ENCODE peak calls at places on chromosome 10, in seven cellular contexts. One of them, this sample, is unnamed.

GRCh38 chr10:71635251-71635866 is 84.2 kb downstream of the C10orf105 start:
- DNase-seq in heart left ventricle: no peak
- DNase-seq in cardiac muscle cell: no peak
- DNase-seq in T-cell: no peak
- DNase-seq in CD4-positive, alpha-beta memory T cell: no peak
- DNase-seq in SHP77 treated with DMSO at 0.1 percent for 48 hours: no peak
- DNase-seq in Kasumi-1: no peak
- DNase-seq in this sample: no peak

GRCh38 chr10:91700788-91701444 is 68.0 kb upstream of the PPP1R3C start:
- DNase-seq in heart left ventricle: no peak
- DNase-seq in cardiac muscle cell: peak
- DNase-seq in T-cell: no peak
- DNase-seq in CD4-positive, alpha-beta memory T cell: no peak
- DNase-seq in SHP77 treated with DMSO at 0.1 percent for 48 hours: no peak
- DNase-seq in Kasumi-1: no peak
- DNase-seq in this sample: no peak

GRCh38 chr10:48523820-48524758 is 80.8 kb downstream of the ARHGAP22 start:
- DNase-seq in heart left ventricle: no peak
- DNase-seq in cardiac muscle cell: peak
- DNase-seq in T-cell: no peak
- DNase-seq in CD4-positive, alpha-beta memory T cell: no peak
- DNase-seq in SHP77 treated with DMSO at 0.1 percent for 48 hours: no peak
- DNase-seq in Kasumi-1: peak
- DNase-seq in this sample: no peak

GRCh38 chr10:12594448-12594944 is 245.1 kb downstream of the CAMK1D start:
- DNase-seq in heart left ventricle: no peak
- DNase-seq in cardiac muscle cell: no peak
- DNase-seq in T-cell: peak
- DNase-seq in CD4-positive, alpha-beta memory T cell: peak
- DNase-seq in SHP77 treated with DMSO at 0.1 percent for 48 hours: no peak
- DNase-seq in Kasumi-1: no peak
- DNase-seq in this sample: no peak

GRCh38 chr10:91335147-91335546 is 75.0 kb upstream of the HECTD2 start:
- DNase-seq in heart left ventricle: no peak
- DNase-seq in cardiac muscle cell: no peak
- DNase-seq in T-cell: no peak
- DNase-seq in CD4-positive, alpha-beta memory T cell: no peak
- DNase-seq in SHP77 treated with DMSO at 0.1 percent for 48 hours: no peak
- DNase-seq in Kasumi-1: no peak
- DNase-seq in this sample: no peak

GRCh38 chr10:76644481-76644880 is 993.1 kb downstream of the KCNMA1 start:
- DNase-seq in heart left ventricle: no peak
- DNase-seq in cardiac muscle cell: no peak
- DNase-seq in T-cell: no peak
- DNase-seq in CD4-positive, alpha-beta memory T cell: no peak
- DNase-seq in SHP77 treated with DMSO at 0.1 percent for 48 hours: no peak
- DNase-seq in Kasumi-1: no peak
- DNase-seq in this sample: no peak

GRCh38 chr10:32065871-32066270 is 9.6 kb upstream of the KIF5B start:
- DNase-seq in heart left ventricle: no peak
- DNase-seq in cardiac muscle cell: peak
- DNase-seq in T-cell: no peak
- DNase-seq in CD4-positive, alpha-beta memory T cell: no peak
- DNase-seq in SHP77 treated with DMSO at 0.1 percent for 48 hours: no peak
- DNase-seq in Kasumi-1: peak
- DNase-seq in this sample: no peak

GRCh38 chr10:28241766-28242399 is 61.0 kb downstream of the MPP7 start:
- DNase-seq in heart left ventricle: no peak
- DNase-seq in cardiac muscle cell: peak
- DNase-seq in T-cell: peak
- DNase-seq in CD4-positive, alpha-beta memory T cell: peak
- DNase-seq in SHP77 treated with DMSO at 0.1 percent for 48 hours: no peak
- DNase-seq in Kasumi-1: peak
- DNase-seq in this sample: peak

GRCh38 chr10:48465860-48466521 is 138.9 kb downstream of the ARHGAP22 start:
- DNase-seq in heart left ventricle: no peak
- DNase-seq in cardiac muscle cell: no peak
- DNase-seq in T-cell: no peak
- DNase-seq in CD4-positive, alpha-beta memory T cell: no peak
- DNase-seq in SHP77 treated with DMSO at 0.1 percent for 48 hours: no peak
- DNase-seq in Kasumi-1: no peak
- DNase-seq in this sample: no peak

GRCh38 chr10:80474597-80474910 is 20.4 kb downstream of the TSPAN14 start:
- DNase-seq in heart left ventricle: no peak
- DNase-seq in cardiac muscle cell: no peak
- DNase-seq in T-cell: no peak
- DNase-seq in CD4-positive, alpha-beta memory T cell: no peak
- DNase-seq in SHP77 treated with DMSO at 0.1 percent for 48 hours: no peak
- DNase-seq in Kasumi-1: no peak
- DNase-seq in this sample: no peak

GRCh38 chr10:130727766-130728490 is 583.6 kb downstream of the TCERG1L start:
- DNase-seq in heart left ventricle: no peak
- DNase-seq in cardiac muscle cell: no peak
- DNase-seq in T-cell: no peak
- DNase-seq in CD4-positive, alpha-beta memory T cell: no peak
- DNase-seq in SHP77 treated with DMSO at 0.1 percent for 48 hours: no peak
- DNase-seq in Kasumi-1: no peak
- DNase-seq in this sample: no peak

GRCh38 chr10:90799172-90799571 is 58.7 kb downstream of the HTR7 start:
- DNase-seq in heart left ventricle: no peak
- DNase-seq in cardiac muscle cell: no peak
- DNase-seq in T-cell: no peak
- DNase-seq in CD4-positive, alpha-beta memory T cell: no peak
- DNase-seq in SHP77 treated with DMSO at 0.1 percent for 48 hours: no peak
- DNase-seq in Kasumi-1: no peak
- DNase-seq in this sample: no peak

GRCh38 chr10:30189254-30189583 is 129.8 kb upstream of the JCAD start:
- DNase-seq in heart left ventricle: no peak
- DNase-seq in cardiac muscle cell: no peak
- DNase-seq in T-cell: no peak
- DNase-seq in CD4-positive, alpha-beta memory T cell: no peak
- DNase-seq in SHP77 treated with DMSO at 0.1 percent for 48 hours: no peak
- DNase-seq in Kasumi-1: no peak
- DNase-seq in this sample: no peak

GRCh38 chr10:71010730-71011129 is 122.4 kb upstream of the PCBD1 start:
- DNase-seq in heart left ventricle: peak
- DNase-seq in cardiac muscle cell: no peak
- DNase-seq in T-cell: no peak
- DNase-seq in CD4-positive, alpha-beta memory T cell: no peak
- DNase-seq in SHP77 treated with DMSO at 0.1 percent for 48 hours: no peak
- DNase-seq in Kasumi-1: no peak
- DNase-seq in this sample: no peak

GRCh38 chr10:5014936-5015335 is 11.3 kb upstream of the AKR1C2 start:
- DNase-seq in heart left ventricle: no peak
- DNase-seq in cardiac muscle cell: peak
- DNase-seq in T-cell: no peak
- DNase-seq in CD4-positive, alpha-beta memory T cell: no peak
- DNase-seq in SHP77 treated with DMSO at 0.1 percent for 48 hours: no peak
- DNase-seq in Kasumi-1: peak
- DNase-seq in this sample: no peak